ENCODE peak calls at places on chromosomes 12 and 14, in eight cellular contexts. Y is transverse colon, B is stomach, U is sigmoid colon, O is K562, J is tibial nerve, Z is ovary, Q is H1. A is an unnamed sample.

GRCh38 chr12:108442910-108443309 is 72.2 kb upstream of the FICD start:
- DNase-seq in Y (no peak), B (no peak), U (no peak), O (no peak), J (no peak), Z (no peak), Q (no peak), A (no peak)

GRCh38 chr12:93177208-93178153 is 200.2 kb upstream of the NUDT4 start:
- DNase-seq in Y (no peak), B (no peak), U (no peak), O (no peak), J (no peak), Z (peak), Q (no peak), A (no peak)

GRCh38 chr12:96260644-96261043 is 66.5 kb downstream of the ELK3 start:
- DNase-seq in Y (no peak), B (no peak), U (no peak), O (no peak), J (no peak), Z (no peak), Q (no peak), A (no peak)

GRCh38 chr14:95039259-95039992 is 117.9 kb downstream of the DICER1 start:
- DNase-seq in Y (no peak), B (peak), U (peak), O (no peak), J (no peak), Z (no peak), Q (no peak), A (no peak)

GRCh38 chr14:35287481-35288013 is 4.6 kb upstream of the PSMA6 start:
- DNase-seq in Y (peak), B (peak), U (no peak), O (no peak), J (no peak), Z (no peak), Q (no peak), A (no peak)

GRCh38 chr12:91382081-91382543 is 199.5 kb upstream of the DCN start:
- DNase-seq in Y (peak), B (peak), U (peak), O (peak), J (peak), Z (peak), Q (peak), A (peak)

GRCh38 chr14:99520571-99521081 is 39.4 kb downstream of the CCNK start:
- DNase-seq in Y (no peak), B (no peak), U (peak), O (no peak), J (no peak), Z (no peak), Q (no peak), A (no peak)

GRCh38 chr12:48788522-48788851 is 402 bp downstream of the ADCY6 start:
- DNase-seq in Y (no peak), B (no peak), U (no peak), O (no peak), J (no peak), Z (no peak), Q (no peak), A (no peak)

GRCh38 chr12:52537101-52537500 is 15.8 kb downstream of the KRT71 start:
- DNase-seq in Y (no peak), B (no peak), U (no peak), O (no peak), J (no peak), Z (no peak), Q (no peak), A (no peak)

GRCh38 chr14:86935241-86935640 is 1057.7 kb downstream of the GALC start:
- DNase-seq in Y (no peak), B (no peak), U (no peak), O (no peak), J (no peak), Z (no peak), Q (no peak), A (no peak)

GRCh38 chr14:33184587-33184986 is 245.9 kb downstream of the NPAS3 start:
- DNase-seq in Y (no peak), B (no peak), U (no peak), O (no peak), J (no peak), Z (no peak), Q (no peak), A (no peak)

GRCh38 chr14:100383727-100384158 is 60.6 kb downstream of the SLC25A47 start:
- DNase-seq in Y (peak), B (peak), U (peak), O (peak), J (peak), Z (peak), Q (no peak), A (peak)

GRCh38 chr12:113310489-113310888 is 24.4 kb downstream of the SLC8B1 start:
- DNase-seq in Y (no peak), B (no peak), U (no peak), O (no peak), J (no peak), Z (no peak), Q (no peak), A (peak)

GRCh38 chr12:49413796-49414195 is 46.5 kb downstream of the SPATS2 start:
- DNase-seq in Y (no peak), B (no peak), U (no peak), O (no peak), J (no peak), Z (no peak), Q (no peak), A (no peak)

GRCh38 chr12:53659011-53659551 is 16.8 kb downstream of the ATP5MC2 start:
- DNase-seq in Y (peak), B (peak), U (no peak), O (no peak), J (peak), Z (peak), Q (no peak), A (peak)

GRCh38 chr14:77886010-77886409 is 86.1 kb downstream of the ADCK1 start:
- DNase-seq in Y (no peak), B (no peak), U (no peak), O (no peak), J (no peak), Z (no peak), Q (no peak), A (no peak)

GRCh38 chr14:104978774-104979691 is 859 bp upstream of the AHNAK2 start:
- DNase-seq in Y (no peak), B (no peak), U (peak), O (no peak), J (no peak), Z (no peak), Q (no peak), A (no peak)

GRCh38 chr12:8742501-8742900 is 44.7 kb downstream of the RIMKLB start:
- DNase-seq in Y (no peak), B (no peak), U (no peak), O (no peak), J (no peak), Z (no peak), Q (no peak), A (peak)

GRCh38 chr14:31286456-31287293 is 79.1 kb upstream of the HECTD1 start:
- DNase-seq in Y (no peak), B (no peak), U (no peak), O (peak), J (no peak), Z (no peak), Q (peak), A (no peak)

GRCh38 chr12:116381744-116382455 is 104.4 kb upstream of the MED13L start:
- DNase-seq in Y (no peak), B (no peak), U (no peak), O (no peak), J (no peak), Z (no peak), Q (peak), A (peak)

GRCh38 chr14:100363053-100363452 is 39.9 kb downstream of the SLC25A47 start:
- DNase-seq in Y (no peak), B (no peak), U (no peak), O (no peak), J (no peak), Z (no peak), Q (no peak), A (no peak)

GRCh38 chr12:115135800-115136211 is 451.8 kb upstream of the TBX3 start:
- DNase-seq in Y (peak), B (no peak), U (peak), O (no peak), J (peak), Z (peak), Q (no peak), A (no peak)

GRCh38 chr14:74942608-74943007 is 12.8 kb downstream of the PGF start:
- DNase-seq in Y (no peak), B (no peak), U (no peak), O (peak), J (no peak), Z (no peak), Q (no peak), A (no peak)

GRCh38 chr12:61367281-61367785 is 892.9 kb upstream of the USP15 start:
- DNase-seq in Y (no peak), B (no peak), U (no peak), O (no peak), J (no peak), Z (no peak), Q (no peak), A (no peak)

GRCh38 chr12:29304388-29304787 is 76.6 kb downstream of the ERGIC2 start:
- DNase-seq in Y (no peak), B (no peak), U (no peak), O (no peak), J (no peak), Z (no peak), Q (no peak), A (no peak)

GRCh38 chr14:26163761-26164160 is 434.1 kb downstream of the NOVA1 start:
- DNase-seq in Y (no peak), B (no peak), U (no peak), O (no peak), J (no peak), Z (no peak), Q (no peak), A (peak)

GRCh38 chr14:65019944-65020566 is 33.4 kb downstream of the FNTB start:
- DNase-seq in Y (peak), B (peak), U (no peak), O (peak), J (peak), Z (peak), Q (no peak), A (peak)

GRCh38 chr14:64438181-64438839 is 27.0 kb upstream of the AKAP5 start:
- DNase-seq in Y (no peak), B (no peak), U (no peak), O (no peak), J (no peak), Z (no peak), Q (no peak), A (peak)

GRCh38 chr14:98138666-98139065 is 1133.3 kb downstream of the BCL11B start:
- DNase-seq in Y (peak), B (no peak), U (no peak), O (peak), J (no peak), Z (no peak), Q (peak), A (peak)

GRCh38 chr14:92108345-92109254 is 2.2 kb upstream of the ATXN3 start:
- DNase-seq in Y (no peak), B (no peak), U (no peak), O (no peak), J (no peak), Z (no peak), Q (no peak), A (no peak)

GRCh38 chr12:48997719-48998496 is 1.3 kb downstream of the DDN start:
- DNase-seq in Y (peak), B (peak), U (no peak), O (peak), J (no peak), Z (no peak), Q (no peak), A (peak)

GRCh38 chr12:39393179-39393578 is 49.7 kb downstream of the KIF21A start:
- DNase-seq in Y (no peak), B (no peak), U (no peak), O (no peak), J (no peak), Z (no peak), Q (no peak), A (no peak)

GRCh38 chr12:108289342-108290131 is 49.6 kb downstream of the CMKLR1 start:
- DNase-seq in Y (no peak), B (no peak), U (peak), O (no peak), J (peak), Z (peak), Q (no peak), A (no peak)

GRCh38 chr12:33988888-33989287 is 33.4 kb upstream of the ALG10 start:
- DNase-seq in Y (no peak), B (no peak), U (no peak), O (no peak), J (no peak), Z (no peak), Q (no peak), A (no peak)

DNA sequence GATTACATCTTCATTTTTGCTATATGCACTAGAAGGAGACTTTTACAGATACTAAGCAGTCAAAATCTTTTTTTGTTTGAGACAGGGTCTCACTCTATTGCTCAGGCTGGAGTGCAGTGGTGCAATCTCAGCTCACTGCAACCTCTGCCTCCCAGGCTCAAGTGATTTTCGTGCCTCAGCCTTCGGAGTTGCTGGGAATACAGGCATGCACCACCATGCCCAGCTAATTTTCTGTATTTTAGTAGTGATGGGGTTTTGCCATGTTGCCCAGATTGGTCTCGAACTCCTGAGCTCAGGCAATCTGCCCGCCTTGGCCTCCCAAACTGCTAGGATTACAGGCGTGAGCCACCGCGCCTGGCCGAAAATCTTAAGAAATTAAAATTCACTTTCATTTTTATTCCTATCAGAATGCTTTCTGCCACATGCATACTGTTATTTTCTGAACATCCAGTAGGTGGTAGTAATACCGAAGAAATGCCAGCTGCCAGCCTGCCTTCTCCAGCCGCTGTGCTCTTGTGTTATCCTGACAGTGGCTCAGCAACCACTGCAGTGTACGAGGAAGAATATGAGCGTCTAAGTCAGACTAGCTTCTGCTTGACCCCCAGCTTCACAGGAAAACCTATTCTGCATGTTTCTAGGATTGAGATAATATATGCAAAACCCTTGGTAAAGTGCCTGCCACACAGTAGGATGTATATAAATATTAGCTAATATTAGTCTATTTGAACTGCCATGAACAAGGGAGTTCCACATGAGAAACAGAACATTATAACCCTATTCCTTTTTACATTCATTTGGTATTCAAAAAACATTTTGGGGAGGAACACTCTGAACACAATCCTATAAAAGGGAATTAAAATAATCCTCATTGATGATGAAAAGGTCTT is 54.2 kb downstream of the RPAP3 start:
- DNase-seq in Y (peak), B (peak), U (peak), O (no peak), J (peak), Z (peak), Q (no peak), A (peak)
- TF ChIP-seq EP300 in Y (no peak), B (no peak), U (no peak), O (no peak), J (no peak), Z (no peak), Q (no peak), A (no peak)

DNA sequence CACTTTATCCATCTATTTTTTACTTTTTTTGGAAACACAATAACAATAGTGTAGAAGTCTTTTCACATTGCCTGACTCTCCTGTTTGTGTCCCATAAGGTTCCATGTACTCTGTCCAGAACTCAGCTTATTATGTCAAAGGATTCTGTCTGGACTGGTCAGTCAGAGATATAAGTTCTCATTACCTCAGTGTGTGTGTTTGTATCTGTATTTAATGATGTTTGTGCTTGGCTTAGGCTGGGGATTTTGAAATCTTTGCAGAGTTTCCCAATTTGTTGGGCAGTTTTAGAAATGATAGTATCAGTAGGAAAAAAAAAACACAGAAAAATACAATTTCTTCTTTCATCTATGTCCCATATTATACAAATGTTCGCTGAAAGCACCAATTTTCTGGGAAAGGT is 120.9 kb downstream of the RAD51B start:
- DNase-seq in Y (no peak), B (no peak), U (no peak), O (no peak), J (peak), Z (no peak), Q (no peak), A (no peak)
- TF ChIP-seq EP300 in Y (no peak), B (no peak), U (no peak), O (no peak), J (peak), Z (no peak), Q (no peak), A (no peak)

DNA sequence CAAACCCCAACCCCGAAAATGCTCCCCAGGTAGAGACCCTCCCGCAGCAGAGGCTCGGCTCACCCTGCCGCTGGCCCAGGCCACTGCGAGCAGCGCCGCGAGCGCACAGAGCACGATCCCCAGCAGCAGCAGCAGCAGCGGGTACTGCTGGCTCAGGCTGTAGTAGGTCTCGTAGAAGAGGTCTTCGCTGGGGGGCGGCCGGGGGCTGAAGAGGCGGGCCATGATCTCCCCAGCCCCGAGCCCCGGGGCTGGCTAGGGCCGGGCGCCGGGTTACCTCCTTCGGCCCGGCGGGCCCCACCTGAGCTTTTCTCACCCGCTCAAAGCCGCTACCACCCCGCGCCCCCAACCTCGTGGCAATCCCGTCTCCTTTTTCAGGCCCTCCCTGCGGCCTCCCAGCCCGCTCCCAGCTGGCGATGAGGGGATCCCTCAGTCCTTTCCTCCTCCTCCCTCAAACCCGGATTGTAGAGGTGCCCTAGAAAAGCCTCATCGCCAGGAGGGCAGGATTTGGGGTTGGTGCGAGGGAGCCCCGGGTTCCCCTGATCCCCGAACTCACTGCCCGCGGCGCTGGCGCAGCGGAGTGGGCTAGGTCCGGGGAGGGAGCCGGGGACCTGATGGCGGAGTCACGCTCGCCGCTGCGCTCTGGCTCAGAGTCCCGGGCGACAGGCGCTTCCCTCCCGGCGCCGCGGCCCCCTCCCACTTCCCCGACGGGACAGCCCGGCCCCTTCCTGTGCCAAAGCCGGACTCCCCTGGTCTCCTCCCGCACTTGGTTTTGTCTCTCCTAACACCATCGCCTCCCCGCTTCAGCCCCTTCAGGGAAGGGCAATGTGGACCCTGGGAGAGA is at the start of gene ADCY4:
- DNase-seq in Y (no peak), B (no peak), U (no peak), O (no peak), J (no peak), Z (no peak), Q (no peak), A (no peak)
- TF ChIP-seq EP300 in Y (no peak), B (no peak), U (no peak), O (no peak), J (no peak), Z (no peak), Q (no peak), A (no peak)

GRCh38 chr12:110600254-110600653 is 13.7 kb upstream of the TCTN1 start:
- DNase-seq in Y (no peak), B (no peak), U (no peak), O (no peak), J (no peak), Z (no peak), Q (no peak), A (peak)
- TF ChIP-seq EP300 in Y (no peak), B (no peak), U (no peak), O (no peak), J (no peak), Z (no peak), Q (no peak), A (no peak)

GRCh38 chr14:72518809-72519377 is 375.0 kb downstream of the DPF3 start:
- DNase-seq in Y (no peak), B (no peak), U (no peak), O (no peak), J (no peak), Z (no peak), Q (no peak), A (no peak)
- TF ChIP-seq EP300 in Y (no peak), B (no peak), U (no peak), O (no peak), J (no peak), Z (no peak), Q (no peak), A (no peak)

GRCh38 chr12:127125607-127126259 is 1141.2 kb upstream of the TMEM132C start:
- DNase-seq in Y (peak), B (no peak), U (no peak), O (peak), J (no peak), Z (no peak), Q (no peak), A (peak)
- TF ChIP-seq EP300 in Y (no peak), B (no peak), U (no peak), O (peak), J (no peak), Z (no peak), Q (no peak), A (no peak)

GRCh38 chr12:83514372-83514771 is 827.7 kb downstream of the TMTC2 start:
- DNase-seq in Y (no peak), B (no peak), U (no peak), O (no peak), J (no peak), Z (no peak), Q (no peak), A (no peak)
- TF ChIP-seq EP300 in Y (no peak), B (no peak), U (no peak), O (no peak), J (no peak), Z (no peak), Q (no peak), A (no peak)

DNA sequence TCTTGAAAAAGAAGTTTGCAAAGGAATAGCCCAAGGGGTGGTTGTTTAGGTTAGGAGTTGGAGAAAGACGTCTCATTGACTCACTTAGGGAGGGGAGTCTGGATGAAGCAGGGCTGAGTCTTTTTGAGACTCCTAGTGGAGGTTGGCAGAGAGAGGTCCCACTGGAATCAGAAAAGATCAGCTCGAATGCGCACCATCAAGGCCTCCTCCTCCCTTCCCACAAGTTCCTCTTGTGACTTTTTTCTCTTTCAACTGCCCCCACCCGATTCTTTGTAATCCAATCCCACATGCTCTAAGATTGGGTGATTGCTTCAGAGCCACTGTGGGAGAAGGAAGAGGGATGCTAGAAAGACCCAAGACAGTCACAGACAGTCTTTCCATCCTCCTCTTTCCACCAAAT is 2.0 kb downstream of the ARHGEF40 start:
- DNase-seq in Y (no peak), B (no peak), U (no peak), O (no peak), J (peak), Z (peak), Q (no peak), A (no peak)
- TF ChIP-seq EP300 in Y (no peak), B (no peak), U (no peak), O (no peak), J (peak), Z (no peak), Q (no peak), A (no peak)

A was measured in A549.